ENCODE peak calls at places on chromosome 19, in four cellular contexts. R, Y, F and K are unnamed samples.
A peak's percentile ranks its signal among the peaks of the same experiment; 100 is the strongest.

GRCh38 chr19:30446844-30447243 is 74.7 kb downstream of the ZNF536 start:
- DNase-seq in F (no peak), Y (no peak), R (peak; percentile 21), K (no peak)

GRCh38 chr19:14366529-14366928 is 14.7 kb upstream of the ADGRE5 start:
- DNase-seq in F (peak; percentile 58), R (peak; percentile 59), Y (peak; percentile 96), K (no peak)

GRCh38 chr19:45076029-45076850 is at the start of gene ZNF296:
- DNase-seq in Y (peak; percentile 88), F (no peak), R (peak; percentile 63), K (peak; percentile 56)

GRCh38 chr19:4425531-4425930 is 23.1 kb downstream of the CHAF1A start:
- DNase-seq in R (peak; percentile 96), F (no peak), Y (no peak), K (no peak)

GRCh38 chr19:34976611-34977010 is 12.6 kb upstream of the ZNF792 start:
- DNase-seq in R (no peak), Y (no peak), F (no peak), K (no peak)

GRCh38 chr19:17074628-17075034 is 621 bp downstream of the HAUS8 start:
- DNase-seq in F (no peak), R (no peak), Y (no peak), K (no peak)

GRCh38 chr19:45711851-45712698 is 18.6 kb downstream of the FBXO46 start:
- DNase-seq in F (no peak), Y (no peak), R (no peak), K (no peak)

GRCh38 chr19:51272183-51272817 is 21.4 kb downstream of the SIGLECL1 start:
- DNase-seq in R (no peak), F (no peak), Y (peak; percentile 57), K (no peak)

GRCh38 chr19:28468701-28469459 is 744.1 kb downstream of the UQCRFS1 start:
- DNase-seq in R (peak; percentile 89), Y (no peak), F (peak; percentile 41), K (no peak)

GRCh38 chr19:23190341-23190740 is 59.9 kb downstream of the ZNF724 start:
- DNase-seq in Y (no peak), R (no peak), F (no peak), K (no peak)

GRCh38 chr19:5627395-5627904 is 4.6 kb downstream of the SAFB start:
- DNase-seq in Y (peak; percentile 69), R (peak; percentile 68), F (no peak), K (peak; percentile 66)

GRCh38 chr19:38055040-38055439 is 148.0 kb downstream of the SIPA1L3 start:
- DNase-seq in Y (no peak), F (no peak), R (no peak), K (no peak)

GRCh38 chr19:19095691-19096090 is 31.9 kb downstream of the SLC25A42 start:
- DNase-seq in F (no peak), Y (no peak), R (no peak), K (no peak)

GRCh38 chr19:403221-404036 is 5.5 kb downstream of the C2CD4C start:
- DNase-seq in F (peak; percentile 65), R (no peak), Y (no peak), K (peak; percentile 16)